ENCODE peak calls at places on chromosome 15, in four cellular contexts. W, E, L and O are unnamed samples.

GRCh38 chr15:90425726-90426346 is 37.8 kb downstream of the IQGAP1 start:
- DNase-seq in W (no peak), E (no peak), L (no peak), O (no peak)

GRCh38 chr15:70328137-70329115 is 230.7 kb upstream of the TLE3 start:
- DNase-seq in W (no peak), E (no peak), L (peak; percentile 65), O (no peak)

GRCh38 chr15:83854314-83854713 is 200.4 kb downstream of the ADAMTSL3 start:
- DNase-seq in W (no peak), E (no peak), L (no peak), O (no peak)

GRCh38 chr15:65942436-65942835 is 73.1 kb downstream of the RAB11A start:
- DNase-seq in W (no peak), E (no peak), L (no peak), O (no peak)

GRCh38 chr15:70091649-70092461 is 5.9 kb downstream of the TLE3 start:
- DNase-seq in W (no peak), E (no peak), L (peak; percentile 28), O (no peak)

GRCh38 chr15:74333093-74333492 is 34.4 kb downstream of the CYP11A1 start:
- DNase-seq in W (no peak), E (no peak), L (no peak), O (no peak)

GRCh38 chr15:89761009-89761831 is 10.2 kb upstream of the MESP1 start:
- DNase-seq in W (peak; percentile 77), E (no peak), L (no peak), O (no peak)

GRCh38 chr15:86829251-86829650 is 749.6 kb downstream of the AGBL1 start:
- DNase-seq in W (no peak), E (no peak), L (no peak), O (no peak)

GRCh38 chr15:83893308-83893707 is 239.4 kb downstream of the ADAMTSL3 start:
- DNase-seq in W (no peak), E (no peak), L (no peak), O (no peak)

GRCh38 chr15:27124287-27124830 is 153.4 kb downstream of the GABRG3 start:
- DNase-seq in W (no peak), E (no peak), L (no peak), O (no peak)

GRCh38 chr15:67196672-67197363 is 57.6 kb downstream of the AAGAB start:
- DNase-seq in W (no peak), E (no peak), L (peak; percentile 83), O (no peak)

GRCh38 chr15:99918072-99918471 is 184.8 kb upstream of the LYSMD4 start:
- DNase-seq in W (no peak), E (no peak), L (no peak), O (no peak)

GRCh38 chr15:94381384-94381783 is 150.0 kb downstream of the MCTP2 start:
- DNase-seq in W (no peak), E (no peak), L (no peak), O (no peak)

GRCh38 chr15:66078929-66079275 is 174.6 kb downstream of the MEGF11 start:
- DNase-seq in W (no peak), E (no peak), L (no peak), O (no peak)

GRCh38 chr15:75982468-75982867 is 29.8 kb downstream of the NRG4 start:
- DNase-seq in W (no peak), E (no peak), L (no peak), O (no peak)

GRCh38 chr15:44034334-44034733 is 160.7 kb downstream of the FRMD5 start:
- DNase-seq in W (no peak), E (no peak), L (no peak), O (no peak)

GRCh38 chr15:69852482-69853275 is 245.0 kb downstream of the TLE3 start:
- DNase-seq in W (no peak), E (no peak), L (peak; percentile 27), O (no peak)

GRCh38 chr15:31327674-31328424 is 1.2 kb downstream of the KLF13 start:
- DNase-seq in W (no peak), E (peak; percentile 64), L (peak; percentile 45), O (peak; percentile 80)

GRCh38 chr15:50117628-50118027 is 1.4 kb downstream of the ATP8B4 start:
- DNase-seq in W (no peak), E (no peak), L (no peak), O (no peak)

GRCh38 chr15:75363786-75364185 is 4.6 kb downstream of the MAN2C1 start:
- DNase-seq in W (no peak), E (no peak), L (no peak), O (no peak)

GRCh38 chr15:99435138-99435695 is 130.6 kb upstream of the MEF2A start:
- DNase-seq in W (peak; percentile 77), E (no peak), L (no peak), O (peak; percentile 30)

GRCh38 chr15:29089731-29090616 is 179.6 kb downstream of the NSMCE3 start:
- DNase-seq in W (no peak), E (no peak), L (peak; percentile 39), O (no peak)

GRCh38 chr15:64772964-64773363 is 2.4 kb downstream of the RBPMS2 start:
- DNase-seq in W (no peak), E (no peak), L (no peak), O (no peak)

GRCh38 chr15:40495516-40495915 is 24.7 kb downstream of the CHST14 start:
- DNase-seq in W (no peak), E (no peak), L (no peak), O (no peak)

GRCh38 chr15:65032823-65033537 is 3.5 kb upstream of the MTFMT start:
- DNase-seq in W (no peak), E (peak; percentile 75), L (peak; percentile 71), O (peak; percentile 39)

GRCh38 chr15:74725845-74726773 is 781 bp upstream of the CYP1A1 start:
- DNase-seq in W (no peak), E (peak; percentile 81), L (no peak), O (peak; percentile 50)

GRCh38 chr15:58201536-58201935 is 63.4 kb downstream of the AQP9 start:
- DNase-seq in W (no peak), E (no peak), L (peak; percentile 83), O (no peak)

GRCh38 chr15:57031605-57032004 is 113.2 kb downstream of the TCF12 start:
- DNase-seq in W (no peak), E (no peak), L (peak; percentile 84), O (no peak)

DNA sequence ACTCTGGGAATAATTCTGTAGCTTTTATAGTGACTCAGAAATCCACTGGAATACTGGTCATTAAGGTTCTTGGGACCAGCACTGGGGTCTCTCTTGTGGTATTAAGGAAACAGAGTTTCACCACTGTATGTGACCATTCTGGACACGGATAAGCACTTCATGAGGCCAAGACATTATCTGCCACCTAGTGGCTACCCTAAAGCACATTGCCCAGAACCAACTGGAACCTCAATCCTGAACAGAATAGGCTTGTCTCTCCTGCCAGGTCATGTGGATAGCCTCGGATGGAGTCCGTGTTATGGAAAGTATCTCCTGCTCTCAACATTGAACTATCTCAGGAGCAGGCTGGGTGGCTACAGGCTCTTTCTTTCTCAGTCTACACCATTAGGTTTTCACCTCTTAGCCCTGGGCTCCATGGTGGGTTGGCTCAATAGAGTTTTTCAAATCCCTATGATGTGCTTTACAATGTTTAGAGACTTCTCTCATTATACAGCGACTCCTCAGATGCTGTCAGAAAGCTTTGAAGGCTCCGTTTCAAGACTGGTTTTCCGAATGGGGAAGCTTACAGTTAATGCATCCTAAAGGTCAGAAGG is 167.6 kb upstream of the ST8SIA2 start:
- DNase-seq in W (no peak), E (no peak), L (no peak), O (no peak)
- TF ChIP-seq CTCF in W (peak; percentile 28), E (peak; percentile 40), L (peak; percentile 21), O (no peak)

GRCh38 chr15:45664451-45664850 is 29.6 kb downstream of the SQOR start:
- DNase-seq in W (no peak), E (no peak), L (peak; percentile 42), O (no peak)

GRCh38 chr15:45657769-45658545 is 23.1 kb downstream of the SQOR start:
- DNase-seq in W (no peak), E (no peak), L (no peak), O (no peak)

GRCh38 chr15:45662375-45662774 is 27.5 kb downstream of the SQOR start:
- DNase-seq in W (no peak), E (no peak), L (no peak), O (no peak)

GRCh38 chr15:45665261-45665660 is 30.4 kb downstream of the SQOR start:
- DNase-seq in W (no peak), E (no peak), L (no peak), O (no peak)

DNA sequence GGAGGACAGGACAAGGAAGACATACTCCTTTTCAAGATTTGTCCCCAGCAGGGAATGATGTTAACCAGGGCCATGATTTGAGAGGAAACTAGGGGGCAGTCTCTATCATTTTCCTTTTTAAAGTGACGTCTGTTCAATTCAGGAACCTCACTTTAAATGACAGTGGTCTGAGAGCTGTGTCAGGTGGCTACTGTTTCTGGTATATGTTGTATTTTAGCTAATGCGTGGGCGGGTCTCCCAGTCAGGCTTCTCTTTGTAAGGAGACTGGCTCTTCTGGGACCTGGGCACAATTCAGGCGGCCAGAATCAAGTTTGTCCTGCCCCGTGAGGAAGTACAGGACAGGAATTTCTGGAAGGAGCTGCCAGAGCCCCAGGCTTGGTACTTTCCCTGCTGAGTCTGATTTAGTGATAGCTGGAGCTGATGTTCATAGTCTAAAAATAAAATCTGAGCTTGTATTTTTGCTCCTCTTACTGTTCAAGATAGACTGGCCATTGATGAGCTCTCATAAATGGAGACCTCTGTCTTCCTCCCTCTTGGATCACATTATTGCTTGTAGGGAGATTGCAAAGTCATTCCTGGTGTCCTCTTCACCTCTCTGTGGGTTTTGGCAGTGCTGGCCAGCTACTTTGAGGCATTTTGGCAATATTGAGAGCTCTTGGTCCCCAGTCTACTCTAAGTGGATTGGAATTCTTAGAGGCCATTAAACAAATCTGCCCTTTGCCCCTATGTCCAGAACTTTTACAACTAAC is 25.6 kb downstream of the SQOR start:
- DNase-seq in W (peak; percentile 68), E (no peak), L (peak; percentile 31), O (no peak)
- TF ChIP-seq CTCF in W (no peak), E (no peak), L (no peak), O (no peak)

GRCh38 chr15:47377465-47377864 is 339.8 kb upstream of the SEMA6D start:
- DNase-seq in W (no peak), E (no peak), L (no peak), O (no peak)
- TF ChIP-seq CTCF in W (no peak), E (no peak), L (no peak), O (no peak)

DNA sequence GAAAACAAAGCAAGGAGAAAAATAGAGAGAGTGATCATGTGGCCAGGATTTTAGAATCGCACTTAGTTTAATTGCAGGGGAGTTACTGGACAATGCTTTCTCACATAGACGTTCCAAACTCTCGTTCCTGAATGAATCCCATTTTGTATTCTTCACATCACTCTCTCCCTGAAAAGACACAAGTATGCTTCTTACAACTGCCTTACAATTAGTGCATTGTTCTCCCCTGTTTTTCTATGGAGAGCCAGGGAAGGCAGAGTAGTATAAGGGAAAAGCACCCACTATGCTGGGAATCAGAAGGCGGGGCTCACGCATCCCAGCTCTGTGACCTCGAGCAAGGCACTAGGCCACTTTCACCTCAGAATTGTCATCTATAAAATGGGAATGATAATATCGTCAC is 14.4 kb downstream of the TMOD2 start:
- DNase-seq in W (no peak), E (no peak), L (no peak), O (no peak)
- TF ChIP-seq CTCF in W (no peak), E (no peak), L (no peak), O (no peak)

GRCh38 chr15:80512729-80513670 is 108.8 kb downstream of the ARNT2 start:
- DNase-seq in W (no peak), E (no peak), L (peak; percentile 22), O (no peak)
- TF ChIP-seq CTCF in W (no peak), E (no peak), L (no peak), O (no peak)